ENCODE peak calls at places on chromosomes 16 and 17, in five cellular contexts. K is HCT116, E is neural progenitor cell, C is neuronal stem cell, F is A549. T is an unnamed sample.

GRCh38 chr16:86872126-86872525 is 293.8 kb downstream of the FOXL1 start:
- DNase-seq in K (no peak), E (no peak), C (no peak), F (no peak), T (no peak)

GRCh38 chr16:1331712-1332617 is 1.5 kb upstream of the BAIAP3 start:
- DNase-seq in K (peak; percentile 33), E (peak; percentile 85), C (no peak), F (peak; percentile 82), T (no peak)

GRCh38 chr16:22633794-22634193 is 123.1 kb downstream of the NPIPB5 start:
- DNase-seq in K (no peak), E (no peak), C (no peak), F (no peak), T (no peak)

GRCh38 chr16:22325598-22326368 is 28.6 kb downstream of the POLR3E start:
- DNase-seq in K (no peak), E (no peak), C (no peak), F (no peak), T (no peak)

GRCh38 chr16:11224096-11224893 is 31.7 kb downstream of the SOCS1 start:
- DNase-seq in K (no peak), E (peak; percentile 41), C (no peak), F (no peak), T (no peak)

GRCh38 chr16:51630051-51630450 is 479.0 kb upstream of the SALL1 start:
- DNase-seq in K (no peak), E (no peak), C (no peak), F (no peak), T (no peak)

GRCh38 chr16:86942469-86943175 is 364.3 kb downstream of the FOXL1 start:
- DNase-seq in K (no peak), E (no peak), C (no peak), F (no peak), T (peak; percentile 99)

GRCh38 chr17:68460715-68461114 is 3.4 kb upstream of the WIPI1 start:
- DNase-seq in K (no peak), E (no peak), C (no peak), F (no peak), T (no peak)

GRCh38 chr17:12637015-12637414 is 28.7 kb upstream of the MYOCD start:
- DNase-seq in K (no peak), E (no peak), C (no peak), F (peak; percentile 89), T (peak; percentile 98)

GRCh38 chr16:4489030-4489429 is 12.8 kb downstream of the HMOX2 start:
- DNase-seq in K (no peak), E (no peak), C (no peak), F (no peak), T (peak; percentile 95)

GRCh38 chr17:9273334-9274118 is 252.2 kb downstream of the NTN1 start:
- DNase-seq in K (no peak), E (no peak), C (no peak), F (no peak), T (peak; percentile 45)

GRCh38 chr16:13977177-13977576 is 57.2 kb downstream of the ERCC4 start:
- DNase-seq in K (no peak), E (no peak), C (no peak), F (no peak), T (no peak)

GRCh38 chr16:15993541-15993940 is 44.1 kb downstream of the ABCC1 start:
- DNase-seq in K (no peak), E (no peak), C (no peak), F (no peak), T (peak; percentile 49)

GRCh38 chr16:2716101-2716885 is 3.7 kb downstream of the PRSS27 start:
- DNase-seq in K (no peak), E (no peak), C (no peak), F (no peak), T (no peak)

GRCh38 chr17:27846042-27846655 is 45.8 kb upstream of the NOS2 start:
- DNase-seq in K (no peak), E (no peak), C (no peak), F (no peak), T (no peak)

GRCh38 chr17:68511254-68511670 is 968 bp upstream of the PRKAR1A start:
- DNase-seq in K (no peak), E (no peak), C (no peak), F (no peak), T (no peak)

DNA sequence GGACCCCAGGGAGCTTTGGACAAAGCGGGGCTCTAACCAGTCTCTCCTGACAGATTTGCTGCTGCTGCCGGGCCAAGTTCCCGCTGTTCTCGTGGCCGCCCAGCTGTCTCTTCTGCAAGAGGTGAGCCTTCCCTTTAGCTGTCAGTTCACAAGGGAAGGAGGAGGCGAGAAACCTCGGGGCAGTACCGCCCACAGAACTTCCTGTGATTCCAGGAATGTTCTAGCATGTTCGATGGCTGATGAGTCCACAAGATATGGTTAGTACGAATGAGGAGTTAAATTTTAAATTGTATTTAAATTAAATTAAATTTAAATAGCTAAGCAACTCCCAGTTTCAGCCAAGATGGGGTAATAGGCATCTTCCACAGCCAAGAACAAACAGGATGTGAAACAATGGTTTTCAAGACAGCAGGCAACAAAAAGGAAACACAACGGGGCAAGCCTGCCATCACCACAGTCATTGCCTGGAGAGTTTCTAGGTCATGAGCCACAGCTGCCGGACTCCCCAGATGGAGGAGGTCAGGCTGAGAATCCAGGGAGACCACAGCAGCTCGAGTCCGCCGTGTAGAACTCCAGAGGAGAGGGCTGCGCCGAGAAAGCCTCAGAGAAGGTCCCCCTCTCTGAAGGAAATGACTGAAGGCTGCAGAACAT is 9.5 kb upstream of the TCF25 start:
- DNase-seq in K (no peak), E (no peak), C (no peak), F (no peak), T (peak; percentile 41)
- H3K4me2 ChIP-seq in K (peak overlapping the region; percentile 41), E (no peak overlapping the region), C (no peak overlapping the region), F (no peak overlapping the region), T (peak overlapping the region; percentile 13)

GRCh38 chr17:21061971-21062526 is 19.2 kb upstream of the USP22 start:
- DNase-seq in K (no peak), E (no peak), C (no peak), F (no peak), T (no peak)
- H3K4me2 ChIP-seq in K (no peak overlapping the region), E (no peak overlapping the region), C (no peak overlapping the region), F (no peak overlapping the region), T (no peak overlapping the region)

DNA sequence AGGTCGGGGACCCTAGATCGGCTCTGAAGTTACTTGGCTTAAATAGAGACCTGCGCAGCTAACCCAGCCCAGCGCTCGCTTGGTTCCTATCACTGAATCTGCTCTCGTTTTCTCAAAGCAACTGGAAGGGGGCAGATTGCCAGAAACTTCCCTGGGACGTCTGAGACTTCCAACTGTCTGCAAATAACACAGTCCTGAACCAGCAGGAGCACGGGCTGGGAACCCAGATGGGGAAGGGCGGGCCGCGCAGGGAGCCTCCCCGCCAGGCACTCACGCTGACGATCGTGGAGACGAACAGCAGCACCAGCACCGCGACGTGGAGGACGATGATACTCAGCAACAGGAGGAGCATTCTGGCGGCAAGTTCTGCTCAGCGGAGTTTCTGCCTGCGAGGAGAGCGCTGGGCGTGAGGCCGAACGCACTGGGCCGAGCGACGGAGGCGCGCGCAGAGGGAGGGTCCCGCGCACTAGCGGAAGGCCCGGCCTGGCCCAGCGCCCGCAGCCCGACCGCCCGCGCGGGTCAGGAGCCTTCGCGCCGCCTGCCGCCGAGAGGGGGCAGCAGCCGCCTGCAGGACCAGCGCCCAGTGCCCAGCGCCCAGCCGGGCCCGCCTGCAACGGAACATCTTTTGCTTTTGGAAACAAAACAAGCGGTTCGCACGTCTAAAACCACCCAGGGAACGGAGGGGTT is 4.6 kb downstream of the PMP22 start:
- DNase-seq in K (no peak), E (peak; percentile 91), C (peak; percentile 76), F (peak; percentile 85), T (peak; percentile 83)
- H3K4me2 ChIP-seq in K (peak overlapping the region; percentile 87), E (peak overlapping the region; percentile 80), C (peak overlapping the region; percentile 92), F (peak overlapping the region; percentile 94), T (peak overlapping the region; percentile 97)

DNA sequence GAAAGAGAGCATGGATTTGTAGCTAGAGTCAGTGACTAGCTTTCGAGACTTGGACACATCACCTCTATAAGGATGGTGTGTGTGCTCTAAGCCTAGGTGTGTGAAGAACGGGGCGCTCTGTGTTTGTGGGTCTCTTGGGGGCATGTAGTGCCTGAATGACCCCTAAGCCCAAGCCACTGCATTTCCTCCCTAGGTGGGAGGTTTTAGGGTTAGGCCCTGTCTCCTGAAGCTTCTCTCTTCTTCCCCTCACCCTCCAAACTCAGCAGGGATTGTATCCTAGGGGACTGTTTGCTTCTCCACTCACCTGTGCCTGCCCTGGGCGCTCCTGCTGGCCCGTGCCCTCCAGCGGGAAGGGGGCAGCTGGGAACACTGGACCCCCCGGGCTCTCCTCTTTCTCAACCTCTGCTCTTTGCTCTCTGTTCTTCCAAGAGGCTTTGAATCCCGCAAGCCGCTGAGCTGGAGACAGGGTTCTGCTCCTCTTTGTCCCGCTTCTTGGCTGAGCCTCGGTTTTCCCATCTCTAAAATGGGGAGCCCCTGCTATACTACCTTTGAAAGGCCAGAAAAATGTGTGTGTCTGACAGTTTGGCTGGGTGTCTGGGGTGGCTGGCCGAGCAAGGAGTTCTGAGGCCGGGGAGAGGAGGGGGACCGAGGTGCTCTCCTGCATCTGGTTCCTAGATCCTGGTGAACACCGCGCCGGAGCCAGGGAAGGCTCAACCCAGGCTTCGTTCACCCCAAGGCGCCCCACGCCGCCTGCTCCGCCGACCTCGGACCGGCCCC is 810 bp downstream of the CYGB start:
- DNase-seq in K (no peak), E (no peak), C (no peak), F (no peak), T (no peak)
- H3K4me2 ChIP-seq in K (no peak overlapping the region), E (peak overlapping the region; percentile 85), C (peak overlapping the region; percentile 95), F (peak overlapping the region; percentile 92), T (peak overlapping the region; percentile 80)

DNA sequence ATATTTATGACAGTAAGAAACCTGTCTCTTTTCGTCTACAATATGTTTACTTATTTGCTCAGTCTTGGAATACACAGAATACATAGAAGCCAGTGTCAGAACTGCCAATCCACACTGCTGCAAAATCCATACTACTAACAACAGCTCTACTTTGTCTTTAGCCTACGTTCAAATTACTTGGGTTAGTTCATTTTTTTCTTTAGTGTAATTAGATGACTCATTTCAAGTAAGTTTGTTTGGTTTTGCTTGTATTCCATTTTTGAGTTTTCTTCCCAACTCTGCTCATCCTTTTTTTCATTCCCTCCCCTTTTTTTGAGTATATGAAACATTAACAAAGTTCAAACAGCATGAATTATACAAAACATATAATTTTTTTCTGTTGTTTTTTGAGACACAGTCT is 16.9 kb downstream of the CMC2 start:
- DNase-seq in K (no peak), E (no peak), C (no peak), F (no peak), T (no peak)
- H3K4me2 ChIP-seq in K (no peak overlapping the region), E (no peak overlapping the region), C (no peak overlapping the region), F (peak overlapping the region; percentile 15), T (no peak overlapping the region)

GRCh38 chr17:49575524-49576120 is at the start of gene NXPH3:
- DNase-seq in K (no peak), E (peak; percentile 91), C (peak; percentile 70), F (peak; percentile 64), T (no peak)
- H3K4me2 ChIP-seq in K (peak within 1 kb of the TSS; percentile 67), E (peak within 1 kb of the TSS; percentile 89), C (peak within 1 kb of the TSS; percentile 90), F (peak within 1 kb of the TSS; percentile 98), T (peak within 1 kb of the TSS; percentile 94)